ENCODE peak calls at places on chromosomes 1 and 21, in seven cellular contexts. X is hepatocyte, F is astrocyte, Z is NT2/D1, L is aorta, I is K562, G is mesendoderm. B is an unnamed sample. For H3K36me3 and H3K4me1, the result is how much of the 10 kb centered on the place peaks cover.

GRCh38 chr1:8247821-8248436 is 70.0 kb upstream of the SLC45A1 start:
- DNase-seq in X (peak), F (no peak), Z (no peak), L (no peak), I (no peak), G (no peak), B (no peak)

GRCh38 chr1:170800243-170800642 is 135.1 kb upstream of the MROH9 start:
- DNase-seq in X (no peak), F (no peak), Z (no peak), L (no peak), I (no peak), G (no peak), B (no peak)

GRCh38 chr1:234553241-234554156 is 56.5 kb downstream of the IRF2BP2 start:
- DNase-seq in X (peak), F (peak), Z (peak), L (no peak), I (no peak), G (peak), B (no peak)

GRCh38 chr1:156128749-156129682 is 14.5 kb downstream of the LMNA start:
- DNase-seq in X (peak), F (peak), Z (no peak), L (peak), I (no peak), G (no peak), B (no peak)

GRCh38 chr1:218374401-218374848 is 29.3 kb downstream of the TGFB2 start:
- DNase-seq in X (no peak), F (no peak), Z (no peak), L (no peak), I (no peak), G (no peak), B (no peak)

GRCh38 chr1:94676686-94677085 is 135.1 kb upstream of the F3 start:
- DNase-seq in X (no peak), F (no peak), Z (no peak), L (no peak), I (no peak), G (no peak), B (no peak)

GRCh38 chr1:8653878-8654277 is 163.6 kb downstream of the RERE start:
- DNase-seq in X (no peak), F (no peak), Z (no peak), L (no peak), I (no peak), G (no peak), B (no peak)

GRCh38 chr1:228308628-228309547 is 97.7 kb downstream of the TRIM11 start:
- DNase-seq in X (no peak), F (no peak), Z (no peak), L (peak), I (peak), G (peak), B (no peak)

GRCh38 chr1:108346137-108346536 is 102.3 kb upstream of the NBPF4 start:
- DNase-seq in X (no peak), F (no peak), Z (no peak), L (no peak), I (no peak), G (no peak), B (no peak)

GRCh38 chr1:67162954-67163353 is 3.3 kb upstream of the IL23R start:
- DNase-seq in X (peak), F (peak), Z (no peak), L (no peak), I (no peak), G (peak), B (no peak)

GRCh38 chr1:1122981-1123480 is 7.1 kb upstream of the C1orf159 start:
- DNase-seq in X (peak), F (no peak), Z (no peak), L (no peak), I (no peak), G (peak), B (no peak)

GRCh38 chr1:210826686-210827085 is 307.3 kb downstream of the KCNH1 start:
- DNase-seq in X (no peak), F (no peak), Z (no peak), L (no peak), I (no peak), G (no peak), B (no peak)

GRCh38 chr1:158983235-158983634 is 26.5 kb upstream of the IFI16 start:
- DNase-seq in X (no peak), F (no peak), Z (no peak), L (no peak), I (no peak), G (no peak), B (no peak)

GRCh38 chr1:186250529-186250928 is 124.5 kb downstream of the TPR start:
- DNase-seq in X (no peak), F (no peak), Z (no peak), L (no peak), I (no peak), G (no peak), B (no peak)

GRCh38 chr1:230310381-230311163 is 115.6 kb downstream of the PGBD5 start:
- DNase-seq in X (peak), F (peak), Z (peak), L (peak), I (peak), G (peak), B (peak)

GRCh38 chr1:93663191-93663614 is 18.4 kb downstream of the BCAR3 start:
- DNase-seq in X (no peak), F (no peak), Z (no peak), L (no peak), I (no peak), G (peak), B (no peak)

GRCh38 chr21:41482321-41482720 is 25.6 kb downstream of the TMPRSS2 start:
- DNase-seq in X (no peak), F (peak), Z (no peak), L (no peak), I (no peak), G (no peak), B (no peak)

GRCh38 chr1:210850556-210850955 is 283.4 kb downstream of the KCNH1 start:
- DNase-seq in X (no peak), F (no peak), Z (no peak), L (no peak), I (no peak), G (no peak), B (no peak)

GRCh38 chr21:34771512-34772028 is 102.8 kb downstream of the CLIC6 start:
- DNase-seq in X (no peak), F (peak), Z (no peak), L (no peak), I (no peak), G (peak), B (no peak)

GRCh38 chr1:170664828-170665617 is 1.1 kb downstream of the PRRX1 start:
- DNase-seq in X (peak), F (peak), Z (no peak), L (peak), I (no peak), G (peak), B (no peak)

GRCh38 chr1:153647375-153647714 is 11.2 kb upstream of the SNAPIN start:
- DNase-seq in X (no peak), F (no peak), Z (no peak), L (no peak), I (no peak), G (peak), B (no peak)

GRCh38 chr1:225767591-225768540 is 9.8 kb upstream of the SRP9 start:
- DNase-seq in X (peak), F (peak), Z (no peak), L (peak), I (no peak), G (peak), B (no peak)

GRCh38 chr21:39452207-39452964 is 616 bp downstream of the SH3BGR start:
- DNase-seq in X (no peak), F (peak), Z (no peak), L (no peak), I (no peak), G (no peak), B (no peak)

GRCh38 chr1:208298593-208299233 is 54.5 kb upstream of the PLXNA2 start:
- DNase-seq in X (no peak), F (no peak), Z (no peak), L (no peak), I (no peak), G (no peak), B (no peak)

GRCh38 chr1:96748078-96748477 is 26.5 kb downstream of the PTBP2 start:
- DNase-seq in X (no peak), F (no peak), Z (no peak), L (no peak), I (no peak), G (no peak), B (no peak)

GRCh38 chr1:96741335-96741734 is 19.8 kb downstream of the PTBP2 start:
- DNase-seq in X (no peak), F (no peak), Z (no peak), L (no peak), I (no peak), G (peak), B (no peak)

GRCh38 chr1:96749618-96750017 is 28.0 kb downstream of the PTBP2 start:
- DNase-seq in X (no peak), F (no peak), Z (no peak), L (no peak), I (no peak), G (no peak), B (no peak)

GRCh38 chr1:96747565-96747964 is 26.0 kb downstream of the PTBP2 start:
- DNase-seq in X (no peak), F (no peak), Z (no peak), L (no peak), I (no peak), G (no peak), B (no peak)

GRCh38 chr1:96746440-96747223 is 25.0 kb downstream of the PTBP2 start:
- DNase-seq in X (no peak), F (no peak), Z (no peak), L (no peak), I (no peak), G (no peak), B (no peak)
- H3K36me3 ChIP-seq in X (under half), F (under half), Z (under half), L (under half), I (under half), G (under half), B (under half)

GRCh38 chr1:117371436-117372151 is 4.3 kb downstream of the MAN1A2 start:
- DNase-seq in X (no peak), F (peak), Z (no peak), L (no peak), I (no peak), G (peak), B (no peak)
- H3K4me1 ChIP-seq in X (under half), F (under half), Z (under half), L (under half), I (under half), G (under half), B (under half)

GRCh38 chr1:203547771-203548421 is 53.9 kb downstream of the OPTC start:
- DNase-seq in X (no peak), F (no peak), Z (no peak), L (no peak), I (no peak), G (no peak), B (peak)

GRCh38 chr1:203544485-203544884 is 50.5 kb downstream of the OPTC start:
- DNase-seq in X (no peak), F (no peak), Z (peak), L (no peak), I (no peak), G (peak), B (peak)

GRCh38 chr1:203546274-203546673 is 52.3 kb downstream of the OPTC start:
- DNase-seq in X (no peak), F (no peak), Z (no peak), L (no peak), I (no peak), G (no peak), B (no peak)

GRCh38 chr1:203547147-203547546 is 53.2 kb downstream of the OPTC start:
- DNase-seq in X (no peak), F (no peak), Z (no peak), L (no peak), I (no peak), G (no peak), B (no peak)

GRCh38 chr1:203545032-203545816 is 51.3 kb downstream of the OPTC start:
- DNase-seq in X (no peak), F (no peak), Z (no peak), L (no peak), I (no peak), G (no peak), B (peak)
- H3K36me3 ChIP-seq in X (under half), F (under half), Z (under half), L (under half), I (under half), G (under half), B (under half)

DNA sequence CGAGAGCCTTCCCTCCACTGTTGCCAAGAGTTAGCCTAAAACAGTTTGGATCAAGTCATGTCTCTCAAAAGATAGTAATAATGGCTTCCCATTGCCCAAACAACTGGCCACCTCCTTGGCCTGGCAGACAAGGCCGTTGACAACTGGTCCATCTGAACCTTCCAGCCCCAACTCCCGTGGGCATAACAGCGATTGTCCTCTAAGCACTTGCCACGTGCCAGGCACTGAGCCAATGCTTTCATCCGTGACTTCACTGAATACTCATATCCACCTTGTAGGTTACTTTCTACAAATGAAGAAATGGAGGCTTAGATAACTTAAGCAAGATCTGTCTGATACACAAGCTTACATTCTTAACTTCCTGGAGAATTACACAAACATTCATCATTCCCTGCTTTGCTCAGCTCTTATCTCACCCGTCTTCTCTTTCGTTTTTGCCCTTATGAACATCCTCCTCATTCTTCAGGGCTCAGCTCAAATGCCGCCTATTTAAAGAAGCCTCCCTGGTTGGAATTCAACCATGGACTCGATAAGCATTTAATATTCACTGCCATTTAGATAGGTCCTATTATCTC is 106.4 kb downstream of the KCND3 start:
- DNase-seq in X (no peak), F (no peak), Z (no peak), L (no peak), I (no peak), G (no peak), B (no peak)
- H3K4me1 ChIP-seq in X (under half), F (under half), Z (under half), L (under half), I (under half), G (under half), B (under half)

DNA sequence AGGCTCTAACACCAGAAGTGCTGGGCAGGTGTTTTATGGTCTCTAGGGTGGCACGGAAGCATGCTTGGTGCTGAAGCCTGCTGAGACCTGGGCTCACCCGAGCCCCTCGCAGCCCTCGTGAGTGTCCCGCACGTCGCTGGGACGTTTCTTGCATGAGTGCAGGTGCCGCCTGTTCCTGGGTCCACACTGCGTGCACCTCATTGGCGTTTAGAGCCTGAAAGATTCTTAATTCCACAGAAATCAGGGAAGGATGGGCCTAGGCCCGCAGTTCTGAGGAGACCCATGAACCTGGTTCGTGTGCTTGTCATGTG is 43.8 kb upstream of the DIP2A start:
- DNase-seq in X (no peak), F (no peak), Z (no peak), L (no peak), I (no peak), G (no peak), B (no peak)
- H3K36me3 ChIP-seq in X (under half), F (under half), Z (half or more), L (under half), I (half or more), G (under half), B (under half)

GRCh38 chr1:151568626-151569088 is 28.5 kb downstream of the TUFT1 start:
- DNase-seq in X (no peak), F (no peak), Z (no peak), L (no peak), I (no peak), G (no peak), B (no peak)

GRCh38 chr1:151565500-151566189 is 25.5 kb downstream of the TUFT1 start:
- DNase-seq in X (no peak), F (no peak), Z (no peak), L (no peak), I (no peak), G (no peak), B (peak)

GRCh38 chr1:151574575-151575529 is 34.7 kb downstream of the TUFT1 start:
- DNase-seq in X (peak), F (peak), Z (no peak), L (peak), I (peak), G (no peak), B (no peak)

GRCh38 chr1:151570819-151571218 is 30.7 kb downstream of the TUFT1 start:
- DNase-seq in X (no peak), F (no peak), Z (no peak), L (no peak), I (no peak), G (no peak), B (no peak)
- H3K4me1 ChIP-seq in X (under half), F (under half), Z (under half), L (under half), I (under half), G (under half), B (under half)

GRCh38 chr1:2508751-2509150 is 17.6 kb downstream of the PANK4 start:
- DNase-seq in X (no peak), F (no peak), Z (no peak), L (no peak), I (no peak), G (no peak), B (no peak)
- H3K36me3 ChIP-seq in X (under half), F (under half), Z (half or more), L (under half), I (half or more), G (under half), B (under half)

DNA sequence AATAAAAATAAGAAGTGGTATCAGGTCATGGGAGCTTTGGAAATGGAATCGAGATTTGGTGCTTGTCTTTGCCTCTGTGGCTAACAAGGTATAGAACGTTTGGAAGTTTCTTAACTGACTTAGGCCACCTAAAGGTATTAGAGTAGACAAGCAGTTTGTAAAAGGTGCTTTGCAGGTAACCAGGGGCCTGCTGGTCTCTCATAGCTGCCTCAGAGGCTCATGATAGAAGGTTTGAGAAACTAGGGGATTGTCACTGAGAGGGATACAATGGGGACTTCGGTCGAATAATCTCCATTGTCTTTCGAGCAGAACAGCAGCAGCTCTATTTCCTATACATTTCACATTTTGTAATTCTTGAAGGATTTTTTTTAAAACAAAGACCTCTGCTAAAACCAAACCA is 37.6 kb downstream of the C21orf91 start:
- DNase-seq in X (no peak), F (no peak), Z (no peak), L (no peak), I (no peak), G (peak), B (no peak)
- H3K4me1 ChIP-seq in X (under half), F (under half), Z (under half), L (under half), I (under half), G (under half), B (under half)